ENCODE peak calls at places on chromosomes 3 and 15, in four cellular contexts. One of them, this sample, is unnamed.
A peak's percentile ranks its signal among the peaks of the same experiment; 100 is the strongest.

GRCh38 chr3:4977001-4977888 is 2.0 kb upstream of the BHLHE40 start:
- DNase-seq in mucosa of gallbladder: peak; percentile 75
- DNase-seq in astrocyte of the spinal cord: peak; percentile 92
- DNase-seq in hypothalamus: peak; percentile 48
- DNase-seq in this sample: peak; percentile 79

GRCh38 chr3:114231616-114232015 is 5.8 kb downstream of the ZNF80 start:
- DNase-seq in astrocyte of the spinal cord: no peak
- DNase-seq in mucosa of gallbladder: no peak
- DNase-seq in hypothalamus: no peak
- DNase-seq in this sample: no peak

GRCh38 chr3:195208631-195209030 is 62.3 kb downstream of the XXYLT1 start:
- DNase-seq in hypothalamus: no peak
- DNase-seq in mucosa of gallbladder: peak; percentile 4
- DNase-seq in astrocyte of the spinal cord: no peak
- DNase-seq in this sample: no peak

GRCh38 chr15:58924326-58924725 is 9.2 kb downstream of the SLTM start:
- DNase-seq in mucosa of gallbladder: no peak
- DNase-seq in astrocyte of the spinal cord: no peak
- DNase-seq in hypothalamus: no peak
- DNase-seq in this sample: no peak

GRCh38 chr15:76147906-76148553 is 88.2 kb downstream of the TMEM266 start:
- DNase-seq in astrocyte of the spinal cord: peak; percentile 18
- DNase-seq in mucosa of gallbladder: peak; percentile 34
- DNase-seq in hypothalamus: peak; percentile 8
- DNase-seq in this sample: peak; percentile 43

GRCh38 chr3:181264491-181264890 is 275.0 kb upstream of the DNAJC19 start:
- DNase-seq in mucosa of gallbladder: no peak
- DNase-seq in astrocyte of the spinal cord: no peak
- DNase-seq in hypothalamus: no peak
- DNase-seq in this sample: no peak

GRCh38 chr15:70504305-70504951 is 258.9 kb downstream of the UACA start:
- DNase-seq in hypothalamus: no peak
- DNase-seq in mucosa of gallbladder: peak; percentile 44
- DNase-seq in astrocyte of the spinal cord: peak; percentile 46
- DNase-seq in this sample: no peak

GRCh38 chr3:44104668-44105321 is 136.9 kb upstream of the TOPAZ1 start:
- DNase-seq in mucosa of gallbladder: peak; percentile 54
- DNase-seq in hypothalamus: no peak
- DNase-seq in astrocyte of the spinal cord: peak; percentile 80
- DNase-seq in this sample: peak; percentile 93

GRCh38 chr15:90306560-90306959 is 41.1 kb downstream of the NGRN start:
- DNase-seq in astrocyte of the spinal cord: no peak
- DNase-seq in mucosa of gallbladder: peak; percentile 2
- DNase-seq in hypothalamus: no peak
- DNase-seq in this sample: no peak

GRCh38 chr3:52959773-52960172 is 62.4 kb upstream of the STIMATE start:
- DNase-seq in mucosa of gallbladder: no peak
- DNase-seq in astrocyte of the spinal cord: no peak
- DNase-seq in hypothalamus: no peak
- DNase-seq in this sample: no peak

GRCh38 chr15:74775894-74776293 is 6.0 kb upstream of the CSK start:
- DNase-seq in mucosa of gallbladder: no peak
- DNase-seq in astrocyte of the spinal cord: no peak
- DNase-seq in hypothalamus: no peak
- DNase-seq in this sample: no peak

GRCh38 chr15:80710635-80711553 is 15.8 kb downstream of the ABHD17C start:
- DNase-seq in hypothalamus: no peak
- DNase-seq in mucosa of gallbladder: no peak
- DNase-seq in astrocyte of the spinal cord: peak; percentile 13
- DNase-seq in this sample: peak; percentile 78

GRCh38 chr3:57729339-57730039 is 26.6 kb upstream of the SLMAP start:
- DNase-seq in hypothalamus: no peak
- DNase-seq in astrocyte of the spinal cord: peak; percentile 6
- DNase-seq in mucosa of gallbladder: no peak
- DNase-seq in this sample: no peak

GRCh38 chr3:108099679-108100428 is 9.0 kb upstream of the CD47 start:
- DNase-seq in hypothalamus: no peak
- DNase-seq in mucosa of gallbladder: no peak
- DNase-seq in astrocyte of the spinal cord: no peak
- DNase-seq in this sample: no peak

GRCh38 chr3:157375342-157375986 is 61.2 kb upstream of the PTX3 start:
- DNase-seq in mucosa of gallbladder: no peak
- DNase-seq in astrocyte of the spinal cord: no peak
- DNase-seq in hypothalamus: no peak
- DNase-seq in this sample: no peak